ENCODE peak calls at places on chromosomes 5 and 9, in eight cellular contexts. L, K, E, Q, P, Y, I and B are unnamed samples.

GRCh38 chr9:74770508-74771261 is 117.0 kb downstream of the TRPM6 start:
- DNase-seq in L (peak; percentile 47), K (peak; percentile 34), E (no peak), Q (no peak), P (peak; percentile 84), Y (peak; percentile 69), I (peak; percentile 89), B (peak; percentile 67)

GRCh38 chr5:55407059-55407684 is 99.4 kb downstream of the MTREX start:
- DNase-seq in L (no peak), K (no peak), E (peak; percentile 36), Q (no peak), P (no peak), Y (peak; percentile 20), I (peak; percentile 62), B (peak; percentile 49)

GRCh38 chr9:14096182-14096922 is 217.6 kb downstream of the NFIB start:
- DNase-seq in L (no peak), K (no peak), E (no peak), Q (peak; percentile 80), P (no peak), Y (no peak), I (peak; percentile 53), B (no peak)

GRCh38 chr5:167816354-167816753 is 475.1 kb upstream of the WWC1 start:
- DNase-seq in L (no peak), K (no peak), E (no peak), Q (no peak), P (no peak), Y (no peak), I (no peak), B (no peak)

GRCh38 chr5:80711938-80712337 is 57.2 kb upstream of the DHFR start:
- DNase-seq in L (peak; percentile 35), K (no peak), E (peak; percentile 34), Q (no peak), P (peak; percentile 58), Y (peak; percentile 23), I (peak; percentile 85), B (peak; percentile 28)

GRCh38 chr9:109781541-109782197 is 1.7 kb downstream of the PALM2AKAP2 start:
- DNase-seq in L (no peak), K (no peak), E (no peak), Q (no peak), P (no peak), Y (no peak), I (no peak), B (no peak)

GRCh38 chr5:99000221-99000620 is 71.4 kb upstream of the CHD1 start:
- DNase-seq in L (no peak), K (no peak), E (no peak), Q (no peak), P (no peak), Y (no peak), I (no peak), B (no peak)

GRCh38 chr5:173925449-173926071 is 37.4 kb downstream of the CPEB4 start:
- DNase-seq in L (peak; percentile 32), K (peak; percentile 23), E (peak; percentile 41), Q (no peak), P (no peak), Y (peak; percentile 69), I (peak; percentile 64), B (peak; percentile 47)

GRCh38 chr9:95966303-95966702 is 90.8 kb downstream of the ERCC6L2 start:
- DNase-seq in L (no peak), K (no peak), E (no peak), Q (no peak), P (no peak), Y (no peak), I (no peak), B (no peak)

GRCh38 chr9:126119731-126120130 is 206.9 kb upstream of the MVB12B start:
- DNase-seq in L (peak; percentile 2), K (no peak), E (no peak), Q (no peak), P (no peak), Y (no peak), I (no peak), B (no peak)